ENCODE peak calls at places on chromosomes 16 and 17, in five cellular contexts. Y, X, A, C and Z are unnamed samples.

GRCh38 chr17:39018267-39019134 is 51.3 kb upstream of the FBXO47 start:
- DNase-seq in X (no peak), A (no peak), Y (no peak), C (no peak), Z (no peak)

GRCh38 chr17:44628234-44629188 is 27.8 kb upstream of the MEIOC start:
- DNase-seq in C (peak; percentile 8), Y (no peak), A (no peak), X (no peak), Z (no peak)

GRCh38 chr17:76527430-76528111 is 9.9 kb downstream of the CYGB start:
- DNase-seq in A (no peak), X (no peak), C (peak; percentile 44), Y (no peak), Z (no peak)

GRCh38 chr16:85570735-85571562 is 42.2 kb upstream of the GSE1 start:
- DNase-seq in X (no peak), Y (no peak), C (peak; percentile 83), A (no peak), Z (peak; percentile 76)

GRCh38 chr17:17672453-17673368 is 8.5 kb upstream of the RAI1 start:
- DNase-seq in C (no peak), Y (no peak), A (no peak), X (no peak), Z (no peak)

GRCh38 chr17:1188812-1189211 is 9.0 kb upstream of the ABR start:
- DNase-seq in X (peak; percentile 96), C (no peak), Y (peak; percentile 97), A (no peak), Z (no peak)

GRCh38 chr16:67661101-67661661 is 421 bp downstream of the PARD6A start:
- DNase-seq in C (no peak), X (peak; percentile 73), Y (no peak), A (no peak), Z (no peak)

GRCh38 chr17:77571141-77571540 is 387.4 kb upstream of the TNRC6C start:
- DNase-seq in C (no peak), A (no peak), X (no peak), Y (no peak), Z (no peak)

GRCh38 chr17:33028061-33028460 is 36.4 kb downstream of the SPACA3 start:
- DNase-seq in Y (no peak), X (peak; percentile 43), C (no peak), A (no peak), Z (no peak)

GRCh38 chr16:74922150-74923138 is 62.5 kb downstream of the WDR59 start:
- DNase-seq in Y (no peak), C (no peak), X (no peak), A (no peak), Z (no peak)
- TF ChIP-seq POLR2AphosphoS5 in Y (no peak), C (no peak), X (no peak), A (no peak), Z (no peak)

DNA sequence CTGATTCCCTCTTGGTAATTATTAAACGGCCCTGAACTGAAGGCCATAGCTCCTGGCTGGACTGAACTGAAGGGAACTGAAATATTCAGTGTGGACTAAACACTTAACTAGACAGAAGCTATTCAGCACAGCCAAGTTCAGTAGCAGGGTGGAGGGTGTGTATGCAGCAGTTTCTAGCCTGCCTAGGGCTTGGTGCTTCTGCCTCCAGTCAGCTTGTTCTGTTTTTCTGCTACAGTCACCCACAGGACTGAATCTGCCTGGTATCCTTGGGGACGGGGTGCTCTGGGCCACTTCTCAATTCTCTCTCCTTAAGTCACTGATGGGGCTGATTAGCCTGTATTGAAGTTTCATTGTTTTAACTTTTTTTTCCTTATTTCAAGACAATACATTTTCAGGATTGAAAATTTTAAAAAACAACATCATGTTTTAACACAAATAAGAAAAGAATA is 77.1 kb downstream of the WWP2 start:
- DNase-seq in C (no peak), A (no peak), X (no peak), Y (no peak), Z (no peak)
- TF ChIP-seq POLR2A in C (no peak), A (no peak), X (no peak), Y (no peak), Z (no peak)

DNA sequence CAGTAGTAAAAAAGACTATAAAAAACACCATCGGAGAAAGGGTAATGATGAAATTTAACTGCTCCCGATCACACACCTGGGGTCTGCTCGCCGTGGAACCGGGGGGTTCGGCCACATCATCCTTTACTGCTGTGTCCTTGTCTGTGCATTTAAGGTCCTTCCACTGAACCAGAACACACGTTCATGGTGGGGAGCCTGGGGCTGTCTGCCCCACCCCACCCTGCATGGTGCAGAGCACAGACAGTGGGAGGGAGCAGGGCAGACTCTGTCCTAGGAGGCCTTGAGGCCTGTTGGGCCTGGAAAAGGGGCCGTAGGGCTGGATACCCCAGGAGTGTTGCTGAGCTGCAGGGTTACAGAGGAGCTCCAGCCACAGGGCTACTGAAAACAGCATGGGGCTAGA is 73.0 kb upstream of the LHX1 start:
- DNase-seq in Y (no peak), A (no peak), X (no peak), C (no peak), Z (no peak)
- TF ChIP-seq POLR2AphosphoS5 in Y (no peak), A (no peak), X (no peak), C (no peak), Z (no peak)

GRCh38 chr16:82192665-82193064 is 22.6 kb upstream of the MPHOSPH6 start:
- DNase-seq in C (no peak), Y (no peak), X (no peak), A (no peak), Z (no peak)
- TF ChIP-seq POLR2A in C (no peak), Y (no peak), X (no peak), A (no peak), Z (no peak)

DNA sequence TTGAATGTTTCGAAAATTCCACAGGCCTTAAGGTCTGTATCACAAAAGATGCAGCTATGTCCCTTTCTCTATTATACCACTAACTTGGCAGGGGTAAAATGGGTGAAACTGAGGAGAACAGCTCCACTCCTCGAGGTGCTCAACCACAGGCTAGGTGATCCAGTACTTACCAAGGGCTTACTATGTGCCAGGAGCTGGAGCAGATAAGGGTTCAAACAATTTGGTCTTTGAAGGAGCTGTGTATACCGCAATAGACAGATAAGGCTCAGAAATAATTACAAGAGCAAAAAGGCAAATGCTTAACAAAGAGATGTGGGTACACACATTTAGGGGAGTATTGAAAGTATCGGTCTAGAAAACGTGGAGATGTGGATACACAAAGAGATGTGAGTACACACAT is 1.5 kb downstream of the XPO6 start:
- DNase-seq in Y (no peak), A (no peak), X (no peak), C (no peak), Z (no peak)
- TF ChIP-seq POLR2AphosphoS5 in Y (no peak), A (no peak), X (no peak), C (no peak), Z (peak; percentile 50)

GRCh38 chr17:8837438-8838075 is 29.9 kb downstream of the PIK3R6 start:
- DNase-seq in C (no peak), X (no peak), Y (peak; percentile 81), A (no peak), Z (no peak)
- TF ChIP-seq POLR2A in C (no peak), X (no peak), Y (no peak), A (no peak), Z (no peak)